ENCODE peak calls at places on chromosome 6, in seven cellular contexts. One of them, this sample, is unnamed.

GRCh38 chr6:104896914-104897313 is 37.2 kb upstream of the HACE1 start:
- DNase-seq in fibroblast of lung: peak; percentile 8
- DNase-seq in esophagus squamous epithelium: no peak
- DNase-seq in cardiac muscle cell: no peak
- DNase-seq in testis: no peak
- DNase-seq in mesothelial cell of epicardium: no peak
- DNase-seq in BJ: no peak
- DNase-seq in this sample: no peak

GRCh38 chr6:12386816-12387215 is 96.7 kb downstream of the EDN1 start:
- DNase-seq in fibroblast of lung: no peak
- DNase-seq in esophagus squamous epithelium: no peak
- DNase-seq in cardiac muscle cell: no peak
- DNase-seq in testis: no peak
- DNase-seq in mesothelial cell of epicardium: no peak
- DNase-seq in BJ: no peak
- DNase-seq in this sample: no peak

GRCh38 chr6:167578371-167578901 is 248.3 kb upstream of the AFDN start:
- DNase-seq in fibroblast of lung: no peak
- DNase-seq in esophagus squamous epithelium: no peak
- DNase-seq in cardiac muscle cell: no peak
- DNase-seq in testis: peak; percentile 10
- DNase-seq in mesothelial cell of epicardium: no peak
- DNase-seq in BJ: no peak
- DNase-seq in this sample: no peak

GRCh38 chr6:21887301-21888185 is 294.0 kb downstream of the SOX4 start:
- DNase-seq in fibroblast of lung: peak; percentile 40
- DNase-seq in esophagus squamous epithelium: no peak
- DNase-seq in cardiac muscle cell: peak; percentile 65
- DNase-seq in testis: no peak
- DNase-seq in mesothelial cell of epicardium: no peak
- DNase-seq in BJ: peak; percentile 11
- DNase-seq in this sample: no peak

GRCh38 chr6:73134588-73134987 is 90.7 kb downstream of the KHDC1L start:
- DNase-seq in fibroblast of lung: peak; percentile 14
- DNase-seq in esophagus squamous epithelium: no peak
- DNase-seq in cardiac muscle cell: peak; percentile 19
- DNase-seq in testis: peak; percentile 72
- DNase-seq in mesothelial cell of epicardium: no peak
- DNase-seq in BJ: no peak
- DNase-seq in this sample: peak; percentile 22

GRCh38 chr6:15516923-15517560 is 145.8 kb downstream of the DTNBP1 start:
- DNase-seq in fibroblast of lung: no peak
- DNase-seq in esophagus squamous epithelium: no peak
- DNase-seq in cardiac muscle cell: no peak
- DNase-seq in testis: no peak
- DNase-seq in mesothelial cell of epicardium: no peak
- DNase-seq in BJ: no peak
- DNase-seq in this sample: no peak

GRCh38 chr6:31945507-31946369 is at the start of gene CFB:
- DNase-seq in fibroblast of lung: peak; percentile 85
- DNase-seq in esophagus squamous epithelium: no peak
- DNase-seq in cardiac muscle cell: peak; percentile 91
- DNase-seq in testis: peak; percentile 77
- DNase-seq in mesothelial cell of epicardium: no peak
- DNase-seq in BJ: no peak
- DNase-seq in this sample: no peak

GRCh38 chr6:163756079-163756478 is 341.6 kb downstream of the QKI start:
- DNase-seq in fibroblast of lung: peak; percentile 9
- DNase-seq in esophagus squamous epithelium: no peak
- DNase-seq in cardiac muscle cell: no peak
- DNase-seq in testis: no peak
- DNase-seq in mesothelial cell of epicardium: no peak
- DNase-seq in BJ: no peak
- DNase-seq in this sample: peak; percentile 55

GRCh38 chr6:82364087-82365010 is 732 bp downstream of the TPBG start:
- DNase-seq in fibroblast of lung: peak; percentile 64
- DNase-seq in esophagus squamous epithelium: no peak
- DNase-seq in cardiac muscle cell: peak; percentile 80
- DNase-seq in testis: peak; percentile 47
- DNase-seq in mesothelial cell of epicardium: peak; percentile 36
- DNase-seq in BJ: no peak
- DNase-seq in this sample: no peak

GRCh38 chr6:82362144-82362543 is 1.5 kb upstream of the TPBG start:
- DNase-seq in fibroblast of lung: no peak
- DNase-seq in esophagus squamous epithelium: no peak
- DNase-seq in cardiac muscle cell: no peak
- DNase-seq in testis: no peak
- DNase-seq in mesothelial cell of epicardium: no peak
- DNase-seq in BJ: no peak
- DNase-seq in this sample: no peak

GRCh38 chr6:82362868-82363267 is 749 bp upstream of the TPBG start:
- DNase-seq in fibroblast of lung: peak; percentile 85
- DNase-seq in esophagus squamous epithelium: no peak
- DNase-seq in cardiac muscle cell: peak; percentile 77
- DNase-seq in testis: no peak
- DNase-seq in mesothelial cell of epicardium: no peak
- DNase-seq in BJ: peak; percentile 89
- DNase-seq in this sample: no peak

GRCh38 chr6:82363368-82364086 is at the start of gene TPBG:
- DNase-seq in fibroblast of lung: peak; percentile 56
- DNase-seq in esophagus squamous epithelium: no peak
- DNase-seq in cardiac muscle cell: peak; percentile 69
- DNase-seq in testis: peak; percentile 66
- DNase-seq in mesothelial cell of epicardium: peak; percentile 49
- DNase-seq in BJ: no peak
- DNase-seq in this sample: no peak

DNA sequence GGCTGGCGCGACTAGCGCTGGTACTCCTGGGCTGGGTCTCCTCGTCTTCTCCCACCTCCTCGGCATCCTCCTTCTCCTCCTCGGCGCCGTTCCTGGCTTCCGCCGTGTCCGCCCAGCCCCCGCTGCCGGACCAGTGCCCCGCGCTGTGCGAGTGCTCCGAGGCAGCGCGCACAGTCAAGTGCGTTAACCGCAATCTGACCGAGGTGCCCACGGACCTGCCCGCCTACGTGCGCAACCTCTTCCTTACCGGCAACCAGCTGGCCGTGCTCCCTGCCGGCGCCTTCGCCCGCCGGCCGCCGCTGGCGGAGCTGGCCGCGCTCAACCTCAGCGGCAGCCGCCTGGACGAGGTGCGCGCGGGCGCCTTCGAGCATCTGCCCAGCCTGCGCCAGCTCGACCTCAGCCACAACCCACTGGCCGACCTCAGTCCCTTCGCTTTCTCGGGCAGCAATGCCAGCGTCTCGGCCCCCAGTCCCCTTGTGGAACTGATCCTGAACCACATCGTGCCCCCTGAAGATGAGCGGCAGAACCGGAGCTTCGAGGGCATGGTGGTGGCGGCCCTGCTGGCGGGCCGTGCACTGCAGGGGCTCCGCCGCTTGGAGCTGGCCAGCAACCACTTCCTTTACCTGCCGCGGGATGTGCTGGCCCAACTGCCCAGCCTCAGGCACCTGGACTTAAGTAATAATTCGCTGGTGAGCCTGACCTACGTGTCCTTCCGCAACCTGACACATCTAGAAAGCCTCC is 1.6 kb downstream of the TPBG start:
- DNase-seq in fibroblast of lung: peak; percentile 27
- DNase-seq in esophagus squamous epithelium: no peak
- DNase-seq in cardiac muscle cell: peak; percentile 50
- DNase-seq in testis: peak; percentile 29
- DNase-seq in mesothelial cell of epicardium: peak; percentile 25
- DNase-seq in BJ: no peak
- DNase-seq in this sample: no peak
- TF ChIP-seq CTCF in fibroblast of lung: no peak
- TF ChIP-seq CTCF in esophagus squamous epithelium: no peak
- TF ChIP-seq CTCF in cardiac muscle cell: peak; percentile 15
- TF ChIP-seq CTCF in testis: no peak
- TF ChIP-seq CTCF in mesothelial cell of epicardium: no peak
- TF ChIP-seq CTCF in BJ: peak; percentile 34
- TF ChIP-seq CTCF in this sample: no peak

DNA sequence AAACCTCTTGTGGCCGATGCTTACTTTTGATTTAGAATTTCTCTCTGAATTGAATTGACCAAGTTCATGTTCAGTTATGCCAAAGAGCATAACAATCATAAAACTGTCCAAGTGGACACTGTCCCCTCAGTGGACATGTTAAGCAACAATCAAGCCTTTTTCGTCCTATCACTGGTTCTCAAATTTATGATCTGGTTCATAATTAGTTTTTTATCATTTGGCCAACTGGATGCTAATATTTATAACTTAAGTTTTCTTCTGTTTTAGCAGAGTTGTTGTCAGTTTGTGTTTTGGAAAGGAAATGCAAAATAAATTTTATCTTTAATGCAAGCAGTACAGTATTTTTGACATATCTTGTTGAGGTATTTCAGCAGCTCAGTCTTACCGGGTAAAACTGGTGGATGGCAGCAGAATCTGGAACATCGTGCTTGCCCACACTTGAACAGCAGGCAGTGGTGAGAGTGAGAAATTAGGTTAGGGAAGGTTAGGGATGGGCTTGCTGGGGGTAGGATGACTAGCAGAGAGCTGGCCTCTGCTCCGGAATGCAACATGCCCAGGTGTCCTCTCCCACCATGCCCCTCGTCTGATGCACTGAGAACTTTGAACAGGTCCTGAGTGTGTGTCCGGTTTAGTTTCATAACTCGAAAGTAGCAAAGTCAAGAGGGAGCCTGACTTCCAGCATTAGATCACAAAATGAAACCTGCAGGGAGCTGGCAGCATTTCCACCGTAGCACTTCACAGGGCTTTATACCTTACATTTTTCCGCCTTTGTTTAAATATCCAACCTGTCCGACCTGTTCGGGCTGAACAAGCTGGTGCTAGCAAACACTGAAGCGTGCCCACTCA is 93.1 kb downstream of the RREB1 start:
- DNase-seq in fibroblast of lung: no peak
- DNase-seq in esophagus squamous epithelium: no peak
- DNase-seq in cardiac muscle cell: no peak
- DNase-seq in testis: no peak
- DNase-seq in mesothelial cell of epicardium: no peak
- DNase-seq in BJ: no peak
- DNase-seq in this sample: no peak
- TF ChIP-seq CTCF in fibroblast of lung: no peak
- TF ChIP-seq CTCF in esophagus squamous epithelium: no peak
- TF ChIP-seq CTCF in cardiac muscle cell: no peak
- TF ChIP-seq CTCF in testis: no peak
- TF ChIP-seq CTCF in mesothelial cell of epicardium: no peak
- TF ChIP-seq CTCF in BJ: no peak
- TF ChIP-seq CTCF in this sample: no peak

DNA sequence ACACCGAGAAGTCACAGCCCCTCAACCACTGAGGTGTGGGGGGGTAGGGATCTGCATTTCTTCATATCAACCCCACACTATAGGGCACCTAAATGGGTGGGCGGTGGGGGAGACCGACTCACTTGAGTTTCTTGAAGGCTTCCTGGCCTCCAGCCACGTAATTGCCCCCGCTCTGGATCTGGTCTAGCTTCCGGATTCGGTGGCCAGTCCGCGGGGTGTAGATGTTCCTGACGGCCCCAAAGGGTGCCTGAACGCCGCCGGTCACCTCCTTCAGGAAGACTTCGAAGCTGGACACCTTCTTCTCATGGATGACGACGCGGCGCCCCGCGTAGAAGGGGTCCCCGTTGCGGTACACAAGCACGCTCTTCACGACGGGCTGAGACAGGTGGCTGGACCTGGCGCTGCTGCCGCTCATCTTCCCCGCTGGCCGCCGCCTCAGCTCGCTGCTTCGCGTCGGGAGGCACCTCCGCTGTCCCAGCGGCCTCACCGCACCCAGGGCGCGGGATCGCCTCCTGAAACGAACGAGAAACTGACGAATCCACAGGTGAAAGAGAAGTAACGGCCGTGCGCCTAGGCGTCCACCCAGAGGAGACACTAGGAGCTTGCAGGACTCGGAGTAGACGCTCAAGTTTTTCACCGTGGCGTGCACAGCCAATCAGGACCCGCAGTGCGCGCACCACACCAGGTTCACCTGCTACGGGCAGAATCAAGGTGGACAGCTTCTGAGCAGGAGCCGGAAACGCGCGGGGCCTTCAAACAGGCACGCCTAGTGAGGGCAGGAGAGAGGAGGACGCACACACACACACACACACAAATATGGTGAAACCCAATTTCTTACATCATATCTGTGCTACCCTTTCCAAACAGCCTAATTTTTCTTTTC is at the start of gene DCDC2:
- DNase-seq in fibroblast of lung: peak; percentile 13
- DNase-seq in esophagus squamous epithelium: no peak
- DNase-seq in cardiac muscle cell: peak; percentile 11
- DNase-seq in testis: peak; percentile 64
- DNase-seq in mesothelial cell of epicardium: no peak
- DNase-seq in BJ: no peak
- DNase-seq in this sample: peak; percentile 22
- TF ChIP-seq CTCF in fibroblast of lung: no peak
- TF ChIP-seq CTCF in esophagus squamous epithelium: no peak
- TF ChIP-seq CTCF in cardiac muscle cell: no peak
- TF ChIP-seq CTCF in testis: no peak
- TF ChIP-seq CTCF in mesothelial cell of epicardium: no peak
- TF ChIP-seq CTCF in BJ: no peak
- TF ChIP-seq CTCF in this sample: no peak

GRCh38 chr6:39363280-39363679 is 40.8 kb upstream of the KCNK16 start:
- DNase-seq in fibroblast of lung: no peak
- DNase-seq in esophagus squamous epithelium: no peak
- DNase-seq in cardiac muscle cell: no peak
- DNase-seq in testis: no peak
- DNase-seq in mesothelial cell of epicardium: no peak
- DNase-seq in BJ: no peak
- DNase-seq in this sample: no peak

GRCh38 chr6:39365281-39366074 is 43.0 kb upstream of the KCNK16 start:
- DNase-seq in fibroblast of lung: peak; percentile 35
- DNase-seq in esophagus squamous epithelium: no peak
- DNase-seq in cardiac muscle cell: peak; percentile 38
- DNase-seq in testis: no peak
- DNase-seq in mesothelial cell of epicardium: no peak
- DNase-seq in BJ: no peak
- DNase-seq in this sample: no peak

GRCh38 chr6:39370021-39370420 is 47.5 kb upstream of the KCNK16 start:
- DNase-seq in fibroblast of lung: no peak
- DNase-seq in esophagus squamous epithelium: no peak
- DNase-seq in cardiac muscle cell: no peak
- DNase-seq in testis: no peak
- DNase-seq in mesothelial cell of epicardium: no peak
- DNase-seq in BJ: no peak
- DNase-seq in this sample: no peak

GRCh38 chr6:39367661-39368060 is 45.2 kb upstream of the KCNK16 start:
- DNase-seq in fibroblast of lung: no peak
- DNase-seq in esophagus squamous epithelium: no peak
- DNase-seq in cardiac muscle cell: no peak
- DNase-seq in testis: no peak
- DNase-seq in mesothelial cell of epicardium: no peak
- DNase-seq in BJ: no peak
- DNase-seq in this sample: no peak

DNA sequence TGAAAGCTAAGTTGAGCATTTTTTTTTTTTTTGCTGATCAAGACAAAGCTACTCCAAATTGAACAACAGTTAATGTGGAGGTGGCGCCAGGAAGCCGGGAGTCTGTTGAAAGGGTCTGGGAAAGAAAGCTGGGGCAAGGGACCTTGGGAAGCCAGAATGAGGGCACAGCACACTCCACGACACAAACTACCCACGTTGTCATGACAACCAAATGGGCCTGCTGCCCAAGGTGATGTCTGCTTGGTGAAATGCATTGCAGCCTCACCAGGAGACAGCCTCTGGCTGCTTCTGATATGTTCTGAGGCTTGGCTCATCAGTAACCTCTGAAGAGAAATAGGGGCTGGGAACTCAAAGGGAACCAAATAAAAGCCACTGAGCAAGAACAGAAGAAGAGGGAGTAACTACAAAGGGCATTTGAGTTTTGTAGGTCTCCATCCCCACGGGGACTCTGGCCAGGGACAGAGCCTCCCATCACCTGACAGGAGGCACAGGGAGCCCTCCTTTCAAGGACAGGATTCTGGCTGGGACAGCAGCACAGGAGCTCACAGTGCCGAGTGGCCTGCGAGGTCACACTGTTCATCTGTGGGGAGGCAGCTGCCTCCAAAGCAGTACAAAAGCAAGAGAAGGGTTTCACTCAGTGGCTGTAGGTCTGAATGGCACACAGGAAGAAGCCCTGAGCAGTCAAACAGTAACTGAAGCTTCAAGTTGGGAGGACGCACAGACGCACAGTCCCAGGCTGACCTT is 44.5 kb upstream of the KCNK16 start:
- DNase-seq in fibroblast of lung: no peak
- DNase-seq in esophagus squamous epithelium: no peak
- DNase-seq in cardiac muscle cell: no peak
- DNase-seq in testis: peak; percentile 33
- DNase-seq in mesothelial cell of epicardium: no peak
- DNase-seq in BJ: no peak
- DNase-seq in this sample: no peak
- TF ChIP-seq CTCF in fibroblast of lung: no peak
- TF ChIP-seq CTCF in esophagus squamous epithelium: no peak
- TF ChIP-seq CTCF in cardiac muscle cell: no peak
- TF ChIP-seq CTCF in testis: no peak
- TF ChIP-seq CTCF in mesothelial cell of epicardium: no peak
- TF ChIP-seq CTCF in BJ: no peak
- TF ChIP-seq CTCF in this sample: no peak

This sample was measured in activated B cell treated with CpG ODN at 0.5 μM for 24 hours.